ENCODE peak calls at places on chromosomes 16 and 17, in ten cellular contexts. One of them, this sample, is unnamed.

GRCh38 chr16:85004587-85005205 is 6.6 kb downstream of the ZDHHC7 start:
- DNase-seq in left ventricle myocardium inferior: no peak
- DNase-seq in psoas muscle: no peak
- DNase-seq in MCF 10A: peak
- DNase-seq in colonic mucosa: no peak
- DNase-seq in AG10803: peak
- DNase-seq in RWPE1: peak
- DNase-seq in HL-60: no peak
- DNase-seq in cardiac fibroblast: peak
- DNase-seq in endothelial cell of umbilical vein: peak
- DNase-seq in this sample: no peak

GRCh38 chr17:19274893-19275292 is 37.7 kb downstream of the EPN2 start:
- DNase-seq in left ventricle myocardium inferior: no peak
- DNase-seq in psoas muscle: no peak
- DNase-seq in MCF 10A: no peak
- DNase-seq in colonic mucosa: no peak
- DNase-seq in AG10803: no peak
- DNase-seq in RWPE1: no peak
- DNase-seq in HL-60: no peak
- DNase-seq in cardiac fibroblast: no peak
- DNase-seq in endothelial cell of umbilical vein: no peak
- DNase-seq in this sample: no peak

GRCh38 chr17:35890774-35891155 is 10.6 kb upstream of the CCL5 start:
- DNase-seq in left ventricle myocardium inferior: no peak
- DNase-seq in psoas muscle: no peak
- DNase-seq in MCF 10A: no peak
- DNase-seq in colonic mucosa: peak
- DNase-seq in AG10803: no peak
- DNase-seq in RWPE1: no peak
- DNase-seq in HL-60: no peak
- DNase-seq in cardiac fibroblast: no peak
- DNase-seq in endothelial cell of umbilical vein: no peak
- DNase-seq in this sample: no peak

GRCh38 chr17:60127068-60128064 is 22.4 kb upstream of the CA4 start:
- DNase-seq in left ventricle myocardium inferior: no peak
- DNase-seq in psoas muscle: no peak
- DNase-seq in MCF 10A: no peak
- DNase-seq in colonic mucosa: no peak
- DNase-seq in AG10803: no peak
- DNase-seq in RWPE1: no peak
- DNase-seq in HL-60: no peak
- DNase-seq in cardiac fibroblast: no peak
- DNase-seq in endothelial cell of umbilical vein: no peak
- DNase-seq in this sample: no peak

GRCh38 chr16:70252355-70252988 is 732 bp upstream of the EXOSC6 start:
- DNase-seq in left ventricle myocardium inferior: no peak
- DNase-seq in psoas muscle: no peak
- DNase-seq in MCF 10A: no peak
- DNase-seq in colonic mucosa: no peak
- DNase-seq in AG10803: peak
- DNase-seq in RWPE1: no peak
- DNase-seq in HL-60: peak
- DNase-seq in cardiac fibroblast: peak
- DNase-seq in endothelial cell of umbilical vein: no peak
- DNase-seq in this sample: no peak

GRCh38 chr17:75762513-75763268 is 2.3 kb downstream of the GALK1 start:
- DNase-seq in left ventricle myocardium inferior: no peak
- DNase-seq in psoas muscle: no peak
- DNase-seq in MCF 10A: no peak
- DNase-seq in colonic mucosa: no peak
- DNase-seq in AG10803: no peak
- DNase-seq in RWPE1: no peak
- DNase-seq in HL-60: no peak
- DNase-seq in cardiac fibroblast: no peak
- DNase-seq in endothelial cell of umbilical vein: no peak
- DNase-seq in this sample: no peak

GRCh38 chr16:81310045-81310644 is 4.6 kb upstream of the GAN start:
- DNase-seq in left ventricle myocardium inferior: no peak
- DNase-seq in psoas muscle: no peak
- DNase-seq in MCF 10A: no peak
- DNase-seq in colonic mucosa: no peak
- DNase-seq in AG10803: no peak
- DNase-seq in RWPE1: no peak
- DNase-seq in HL-60: no peak
- DNase-seq in cardiac fibroblast: no peak
- DNase-seq in endothelial cell of umbilical vein: no peak
- DNase-seq in this sample: no peak

GRCh38 chr16:69796285-69797118 is 34.4 kb downstream of the WWP2 start:
- DNase-seq in left ventricle myocardium inferior: no peak
- DNase-seq in psoas muscle: no peak
- DNase-seq in MCF 10A: peak
- DNase-seq in colonic mucosa: peak
- DNase-seq in AG10803: peak
- DNase-seq in RWPE1: peak
- DNase-seq in HL-60: peak
- DNase-seq in cardiac fibroblast: peak
- DNase-seq in endothelial cell of umbilical vein: peak
- DNase-seq in this sample: no peak

GRCh38 chr17:19371259-19372003 is 6.9 kb upstream of the MAPK7 start:
- DNase-seq in left ventricle myocardium inferior: no peak
- DNase-seq in psoas muscle: no peak
- DNase-seq in MCF 10A: no peak
- DNase-seq in colonic mucosa: no peak
- DNase-seq in AG10803: no peak
- DNase-seq in RWPE1: no peak
- DNase-seq in HL-60: peak
- DNase-seq in cardiac fibroblast: no peak
- DNase-seq in endothelial cell of umbilical vein: no peak
- DNase-seq in this sample: no peak

GRCh38 chr16:69861276-69862030 is 89.7 kb upstream of the CLEC18A start:
- DNase-seq in left ventricle myocardium inferior: no peak
- DNase-seq in psoas muscle: peak
- DNase-seq in MCF 10A: no peak
- DNase-seq in colonic mucosa: peak
- DNase-seq in AG10803: peak
- DNase-seq in RWPE1: no peak
- DNase-seq in HL-60: no peak
- DNase-seq in cardiac fibroblast: peak
- DNase-seq in endothelial cell of umbilical vein: peak
- DNase-seq in this sample: no peak

GRCh38 chr17:50817838-50818237 is 17.5 kb upstream of the WFIKKN2 start:
- DNase-seq in left ventricle myocardium inferior: no peak
- DNase-seq in psoas muscle: no peak
- DNase-seq in MCF 10A: peak
- DNase-seq in colonic mucosa: no peak
- DNase-seq in AG10803: no peak
- DNase-seq in RWPE1: peak
- DNase-seq in HL-60: no peak
- DNase-seq in cardiac fibroblast: peak
- DNase-seq in endothelial cell of umbilical vein: no peak
- DNase-seq in this sample: no peak

GRCh38 chr17:48546187-48546923 is 1.4 kb upstream of the HOXB2 start:
- DNase-seq in left ventricle myocardium inferior: no peak
- DNase-seq in psoas muscle: no peak
- DNase-seq in MCF 10A: no peak
- DNase-seq in colonic mucosa: no peak
- DNase-seq in AG10803: peak
- DNase-seq in RWPE1: no peak
- DNase-seq in HL-60: no peak
- DNase-seq in cardiac fibroblast: peak
- DNase-seq in endothelial cell of umbilical vein: no peak
- DNase-seq in this sample: no peak

GRCh38 chr16:19135896-19136438 is 22.2 kb downstream of the ITPRIPL2 start:
- DNase-seq in left ventricle myocardium inferior: peak
- DNase-seq in psoas muscle: no peak
- DNase-seq in MCF 10A: peak
- DNase-seq in colonic mucosa: peak
- DNase-seq in AG10803: peak
- DNase-seq in RWPE1: peak
- DNase-seq in HL-60: no peak
- DNase-seq in cardiac fibroblast: peak
- DNase-seq in endothelial cell of umbilical vein: no peak
- DNase-seq in this sample: no peak

GRCh38 chr16:84013787-84014569 is 28.6 kb downstream of the SLC38A8 start:
- DNase-seq in left ventricle myocardium inferior: no peak
- DNase-seq in psoas muscle: no peak
- DNase-seq in MCF 10A: peak
- DNase-seq in colonic mucosa: peak
- DNase-seq in AG10803: no peak
- DNase-seq in RWPE1: peak
- DNase-seq in HL-60: peak
- DNase-seq in cardiac fibroblast: peak
- DNase-seq in endothelial cell of umbilical vein: peak
- DNase-seq in this sample: peak

GRCh38 chr16:8863594-8864424 is 5.0 kb downstream of the CARHSP1 start:
- DNase-seq in left ventricle myocardium inferior: peak
- DNase-seq in psoas muscle: peak
- DNase-seq in MCF 10A: no peak
- DNase-seq in colonic mucosa: peak
- DNase-seq in AG10803: no peak
- DNase-seq in RWPE1: no peak
- DNase-seq in HL-60: no peak
- DNase-seq in cardiac fibroblast: no peak
- DNase-seq in endothelial cell of umbilical vein: no peak
- DNase-seq in this sample: no peak

GRCh38 chr16:50677351-50677750 is 3.8 kb downstream of the SNX20 start:
- DNase-seq in left ventricle myocardium inferior: no peak
- DNase-seq in psoas muscle: no peak
- DNase-seq in MCF 10A: no peak
- DNase-seq in colonic mucosa: no peak
- DNase-seq in AG10803: no peak
- DNase-seq in RWPE1: no peak
- DNase-seq in HL-60: no peak
- DNase-seq in cardiac fibroblast: no peak
- DNase-seq in endothelial cell of umbilical vein: no peak
- DNase-seq in this sample: no peak
- TF ChIP-seq CTCF in left ventricle myocardium inferior: peak
- TF ChIP-seq CTCF in psoas muscle: peak
- TF ChIP-seq CTCF in MCF 10A: peak
- TF ChIP-seq CTCF in colonic mucosa: peak
- TF ChIP-seq CTCF in AG10803: peak
- TF ChIP-seq CTCF in RWPE1: no peak
- TF ChIP-seq CTCF in HL-60: no peak
- TF ChIP-seq CTCF in cardiac fibroblast: peak
- TF ChIP-seq CTCF in endothelial cell of umbilical vein: peak
- TF ChIP-seq CTCF in this sample: peak

DNA sequence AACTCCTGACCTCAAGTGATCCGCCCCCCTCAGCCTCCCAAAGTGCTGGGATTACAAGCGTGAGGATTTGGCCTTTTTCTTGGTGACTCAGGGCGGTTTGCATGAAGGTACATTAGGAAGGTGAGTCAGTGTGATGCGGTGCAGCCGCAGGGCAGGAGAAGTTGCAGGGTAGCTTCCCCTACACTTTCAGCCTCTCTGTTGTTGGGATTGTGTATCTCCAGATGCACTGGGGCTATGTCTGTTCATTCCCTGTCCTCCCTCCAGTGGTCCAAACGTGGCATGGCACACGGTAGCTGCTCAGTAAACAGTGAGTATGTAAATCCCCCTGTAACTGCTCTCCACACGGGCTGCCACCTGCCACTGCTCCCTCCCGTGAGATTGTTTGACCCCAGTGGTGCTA is 109.1 kb upstream of the CDC42EP4 start:
- DNase-seq in left ventricle myocardium inferior: no peak
- DNase-seq in psoas muscle: no peak
- DNase-seq in MCF 10A: peak
- DNase-seq in colonic mucosa: no peak
- DNase-seq in AG10803: no peak
- DNase-seq in RWPE1: peak
- DNase-seq in HL-60: peak
- DNase-seq in cardiac fibroblast: peak
- DNase-seq in endothelial cell of umbilical vein: no peak
- DNase-seq in this sample: no peak
- TF ChIP-seq CTCF in left ventricle myocardium inferior: no peak
- TF ChIP-seq CTCF in psoas muscle: no peak
- TF ChIP-seq CTCF in MCF 10A: no peak
- TF ChIP-seq CTCF in colonic mucosa: no peak
- TF ChIP-seq CTCF in AG10803: peak
- TF ChIP-seq CTCF in RWPE1: no peak
- TF ChIP-seq CTCF in HL-60: no peak
- TF ChIP-seq CTCF in cardiac fibroblast: peak
- TF ChIP-seq CTCF in endothelial cell of umbilical vein: no peak
- TF ChIP-seq CTCF in this sample: peak

GRCh38 chr17:46109603-46110189 is 83.5 kb downstream of the KANSL1 start:
- DNase-seq in left ventricle myocardium inferior: no peak
- DNase-seq in psoas muscle: no peak
- DNase-seq in MCF 10A: no peak
- DNase-seq in colonic mucosa: no peak
- DNase-seq in AG10803: no peak
- DNase-seq in RWPE1: no peak
- DNase-seq in HL-60: no peak
- DNase-seq in cardiac fibroblast: no peak
- DNase-seq in endothelial cell of umbilical vein: no peak
- DNase-seq in this sample: no peak

GRCh38 chr17:46108550-46109110 is 84.6 kb downstream of the KANSL1 start:
- DNase-seq in left ventricle myocardium inferior: no peak
- DNase-seq in psoas muscle: no peak
- DNase-seq in MCF 10A: peak
- DNase-seq in colonic mucosa: peak
- DNase-seq in AG10803: no peak
- DNase-seq in RWPE1: no peak
- DNase-seq in HL-60: no peak
- DNase-seq in cardiac fibroblast: no peak
- DNase-seq in endothelial cell of umbilical vein: peak
- DNase-seq in this sample: no peak

GRCh38 chr17:46110219-46110618 is 83.0 kb downstream of the KANSL1 start:
- DNase-seq in left ventricle myocardium inferior: no peak
- DNase-seq in psoas muscle: no peak
- DNase-seq in MCF 10A: no peak
- DNase-seq in colonic mucosa: no peak
- DNase-seq in AG10803: no peak
- DNase-seq in RWPE1: no peak
- DNase-seq in HL-60: no peak
- DNase-seq in cardiac fibroblast: no peak
- DNase-seq in endothelial cell of umbilical vein: no peak
- DNase-seq in this sample: no peak

GRCh38 chr17:46108120-46108519 is 85.1 kb downstream of the KANSL1 start:
- DNase-seq in left ventricle myocardium inferior: no peak
- DNase-seq in psoas muscle: no peak
- DNase-seq in MCF 10A: no peak
- DNase-seq in colonic mucosa: no peak
- DNase-seq in AG10803: no peak
- DNase-seq in RWPE1: no peak
- DNase-seq in HL-60: no peak
- DNase-seq in cardiac fibroblast: no peak
- DNase-seq in endothelial cell of umbilical vein: no peak
- DNase-seq in this sample: no peak

GRCh38 chr17:46106966-46107644 is 86.1 kb downstream of the KANSL1 start:
- DNase-seq in left ventricle myocardium inferior: no peak
- DNase-seq in psoas muscle: no peak
- DNase-seq in MCF 10A: no peak
- DNase-seq in colonic mucosa: no peak
- DNase-seq in AG10803: no peak
- DNase-seq in RWPE1: no peak
- DNase-seq in HL-60: no peak
- DNase-seq in cardiac fibroblast: peak
- DNase-seq in endothelial cell of umbilical vein: no peak
- DNase-seq in this sample: no peak
- TF ChIP-seq CTCF in left ventricle myocardium inferior: no peak
- TF ChIP-seq CTCF in psoas muscle: no peak
- TF ChIP-seq CTCF in MCF 10A: no peak
- TF ChIP-seq CTCF in colonic mucosa: no peak
- TF ChIP-seq CTCF in AG10803: no peak
- TF ChIP-seq CTCF in RWPE1: no peak
- TF ChIP-seq CTCF in HL-60: no peak
- TF ChIP-seq CTCF in cardiac fibroblast: no peak
- TF ChIP-seq CTCF in endothelial cell of umbilical vein: no peak
- TF ChIP-seq CTCF in this sample: no peak

GRCh38 chr16:27111486-27111885 is 44.8 kb downstream of the C16orf82 start:
- DNase-seq in left ventricle myocardium inferior: no peak
- DNase-seq in psoas muscle: no peak
- DNase-seq in MCF 10A: no peak
- DNase-seq in colonic mucosa: no peak
- DNase-seq in AG10803: no peak
- DNase-seq in RWPE1: no peak
- DNase-seq in HL-60: no peak
- DNase-seq in cardiac fibroblast: no peak
- DNase-seq in endothelial cell of umbilical vein: no peak
- DNase-seq in this sample: no peak
- TF ChIP-seq CTCF in left ventricle myocardium inferior: no peak
- TF ChIP-seq CTCF in psoas muscle: no peak
- TF ChIP-seq CTCF in MCF 10A: no peak
- TF ChIP-seq CTCF in colonic mucosa: no peak
- TF ChIP-seq CTCF in AG10803: no peak
- TF ChIP-seq CTCF in RWPE1: no peak
- TF ChIP-seq CTCF in HL-60: no peak
- TF ChIP-seq CTCF in cardiac fibroblast: no peak
- TF ChIP-seq CTCF in endothelial cell of umbilical vein: no peak
- TF ChIP-seq CTCF in this sample: no peak